ENCODE peak calls at places on chromosomes 13 and 19, in five cellular contexts. Q, E, H, J and V are unnamed samples.

GRCh38 chr13:71408416-71408815 is 458.6 kb downstream of the DACH1 start:
- DNase-seq in H (no peak), J (no peak), E (no peak), Q (no peak), V (no peak)

GRCh38 chr13:25153736-25154135 is 18.4 kb downstream of the AMER2 start:
- DNase-seq in H (no peak), Q (no peak), J (no peak), E (no peak), V (no peak)

GRCh38 chr13:33026489-33027152 is 10.4 kb downstream of the KL start:
- DNase-seq in E (no peak), H (no peak), Q (no peak), J (no peak), V (no peak)

GRCh38 chr13:83881917-83882625 is at the start of gene SLITRK1:
- DNase-seq in J (peak), Q (peak), E (peak), H (peak), V (peak)

GRCh38 chr19:18765224-18765623 is 25.9 kb downstream of the COMP start:
- DNase-seq in J (no peak), E (no peak), H (no peak), Q (no peak), V (no peak)

GRCh38 chr13:64074989-64075474 is 2659.4 kb upstream of the PCDH20 start:
- DNase-seq in J (no peak), E (no peak), Q (no peak), H (no peak), V (no peak)

GRCh38 chr13:106471957-106472543 is 63.4 kb downstream of the EFNB2 start:
- DNase-seq in H (peak), E (peak), J (peak), Q (peak), V (peak)

GRCh38 chr19:35365303-35365702 is 5.6 kb upstream of the GPR42 start:
- DNase-seq in H (no peak), Q (no peak), J (no peak), E (no peak), V (no peak)

GRCh38 chr13:41054212-41054877 is 7.0 kb upstream of the WBP4 start:
- DNase-seq in H (peak), J (peak), E (peak), Q (peak), V (peak)

GRCh38 chr13:81872581-81872980 is 1531.7 kb upstream of the SPRY2 start:
- DNase-seq in H (peak), J (no peak), E (no peak), Q (no peak), V (no peak)
- TF ChIP-seq CTCF in H (peak), J (no peak), E (no peak), Q (no peak), V (no peak)

GRCh38 chr13:93118081-93118615 is 108.5 kb upstream of the GPC6 start:
- DNase-seq in E (no peak), Q (no peak), J (no peak), H (no peak), V (no peak)

DNA sequence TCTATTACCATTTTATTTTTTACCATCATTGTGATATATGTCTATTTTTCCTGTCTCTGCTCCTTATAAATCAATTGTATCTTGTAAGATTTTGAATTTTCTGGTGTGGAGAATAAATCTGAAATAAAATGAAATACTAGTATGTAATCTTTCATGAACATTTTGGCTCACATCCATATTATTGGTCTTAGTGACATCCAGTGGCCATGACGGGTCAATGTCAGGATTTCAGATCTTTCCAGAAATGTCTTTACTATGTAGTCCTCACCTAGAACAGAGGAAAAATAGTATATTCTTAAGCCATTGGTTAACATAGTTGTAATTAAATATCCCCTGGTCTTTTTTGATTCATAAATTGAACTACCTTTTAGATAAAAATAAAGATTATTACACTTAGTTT is 109.8 kb upstream of the GPC6 start:
- DNase-seq in H (no peak), J (peak), Q (no peak), E (no peak), V (no peak)
- TF ChIP-seq CTCF in H (no peak), J (no peak), Q (no peak), E (no peak), V (no peak)

GRCh38 chr19:15633122-15633521 is 7.6 kb upstream of the CYP4F3 start:
- DNase-seq in H (no peak), Q (no peak), E (no peak), J (no peak), V (no peak)

GRCh38 chr19:15634105-15634504 is 6.6 kb upstream of the CYP4F3 start:
- DNase-seq in H (no peak), J (no peak), Q (no peak), E (no peak), V (no peak)

GRCh38 chr19:15629003-15629880 is 11.5 kb upstream of the CYP4F3 start:
- DNase-seq in H (peak), J (peak), E (peak), Q (peak), V (peak)

GRCh38 chr19:15635016-15635805 is 5.5 kb upstream of the CYP4F3 start:
- DNase-seq in J (no peak), E (no peak), Q (no peak), H (no peak), V (no peak)

DNA sequence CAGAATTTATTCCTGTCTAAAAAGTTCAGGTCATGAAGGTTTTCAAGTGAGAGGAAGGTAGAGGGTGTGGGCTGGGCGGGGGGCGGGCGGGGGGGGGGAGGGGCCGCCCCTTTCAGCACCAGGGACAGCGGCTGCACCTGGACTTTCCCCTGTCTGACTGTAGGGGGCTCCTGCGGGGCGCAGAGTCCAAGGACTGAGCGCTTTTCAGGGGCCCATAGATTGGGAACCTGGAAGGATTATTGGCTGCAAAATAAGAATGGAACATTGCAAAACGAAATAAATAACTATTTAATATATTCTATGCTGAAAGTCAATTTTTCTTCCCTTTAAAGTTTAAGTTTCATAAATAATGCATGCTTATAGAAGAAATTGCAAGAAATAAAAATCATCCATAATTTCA is 8.9 kb upstream of the CYP4F3 start:
- DNase-seq in H (no peak), Q (no peak), J (no peak), E (peak), V (no peak)
- TF ChIP-seq CTCF in H (peak), Q (peak), J (no peak), E (peak), V (peak)

DNA sequence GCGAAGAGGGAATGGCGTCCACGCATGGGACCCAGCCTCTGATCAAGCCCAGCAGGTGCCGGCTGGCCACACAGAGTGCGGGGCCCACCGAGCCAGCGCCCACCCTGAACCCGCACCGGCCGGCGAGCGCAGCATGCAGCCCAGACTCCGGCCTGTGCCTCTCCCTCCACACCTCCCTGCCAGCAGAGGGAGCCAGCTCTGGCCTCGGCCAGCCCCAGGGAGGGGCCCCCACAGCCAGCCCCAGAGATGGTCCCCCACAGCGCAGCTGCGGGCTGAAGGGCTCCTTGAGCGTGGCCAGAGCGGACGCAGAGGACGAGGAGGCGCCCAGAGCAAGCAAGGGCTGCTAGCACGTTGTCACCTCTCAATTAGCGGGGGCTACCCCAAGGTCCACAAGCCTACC is 904.5 kb downstream of the SLITRK6 start:
- DNase-seq in E (no peak), J (no peak), Q (no peak), H (no peak), V (no peak)
- TF ChIP-seq CTCF in E (no peak), J (no peak), Q (no peak), H (no peak), V (peak)

DNA sequence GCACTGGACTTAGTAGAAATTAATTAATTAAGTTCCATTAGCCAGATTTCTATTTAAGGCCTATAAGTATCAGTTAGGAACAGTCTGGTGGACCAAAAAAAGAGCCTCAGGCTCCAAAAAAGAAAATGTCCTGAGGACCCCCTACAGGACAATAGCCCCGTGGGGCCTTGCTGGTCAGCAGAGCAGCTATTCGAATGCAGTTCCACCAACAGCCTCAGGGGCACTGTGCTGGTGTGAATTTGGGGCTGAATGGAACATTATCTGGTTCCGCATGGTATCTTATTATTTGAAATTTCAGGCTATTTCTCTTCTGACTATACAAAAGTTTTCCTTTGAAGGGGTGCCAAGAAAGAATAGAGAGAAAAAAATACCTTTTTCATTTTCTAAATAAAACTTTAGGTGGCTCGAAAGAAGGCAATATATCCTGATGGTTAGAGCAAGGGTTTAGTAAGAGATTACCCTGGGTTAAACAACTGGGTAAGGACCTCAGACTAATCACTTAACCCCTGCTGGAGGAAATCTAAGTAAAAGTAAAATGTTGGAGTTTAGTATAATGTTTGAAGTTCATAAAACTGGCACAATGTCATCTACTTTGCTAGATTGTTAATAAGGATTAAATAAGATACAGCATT is 147.2 kb downstream of the MIPEP start:
- DNase-seq in E (no peak), Q (no peak), H (no peak), J (no peak), V (no peak)
- TF ChIP-seq CTCF in E (peak), Q (peak), H (peak), J (no peak), V (peak)

GRCh38 chr19:1040476-1041271 is 767 bp downstream of the ABCA7 start:
- DNase-seq in Q (peak), J (peak), H (peak), E (peak), V (peak)
- TF ChIP-seq CTCF in Q (no peak), J (no peak), H (no peak), E (no peak), V (no peak)

DNA sequence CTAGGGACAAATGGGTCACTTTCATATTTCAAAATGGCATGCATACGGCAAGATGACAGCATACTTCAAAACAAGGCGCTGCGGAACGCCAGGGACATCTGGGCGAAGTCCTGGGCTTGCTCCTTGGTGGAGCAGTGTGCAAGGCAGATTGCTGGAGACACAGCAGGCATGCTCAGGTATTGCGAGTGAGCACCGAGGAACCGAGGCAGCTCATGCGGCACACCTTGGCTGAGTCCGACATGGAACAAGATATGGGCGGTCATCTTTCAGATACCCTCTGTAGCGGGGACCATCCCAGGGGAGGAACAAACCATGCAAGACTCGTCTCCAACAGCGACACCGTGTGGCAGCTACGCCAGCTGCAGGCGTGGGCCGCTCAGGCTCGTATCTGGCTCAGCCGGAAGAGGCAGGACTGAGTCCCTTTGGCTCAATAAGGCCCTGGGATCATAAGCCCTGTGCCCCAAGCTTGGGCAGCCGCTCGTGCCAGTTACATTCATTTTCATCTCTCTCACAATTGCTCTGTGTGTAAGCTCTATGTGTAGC is 112.4 kb downstream of the NUFIP1 start:
- DNase-seq in J (no peak), Q (no peak), H (no peak), E (no peak), V (no peak)
- TF ChIP-seq CTCF in J (peak), Q (peak), H (peak), E (peak), V (peak)

GRCh38 chr13:49437705-49438104 is 6.2 kb downstream of the CAB39L start:
- DNase-seq in E (no peak), H (no peak), Q (no peak), J (no peak), V (no peak)

GRCh38 chr13:49439609-49440008 is 4.3 kb downstream of the CAB39L start:
- DNase-seq in J (no peak), Q (no peak), H (no peak), E (no peak), V (no peak)

GRCh38 chr13:49435992-49436391 is 7.9 kb downstream of the CAB39L start:
- DNase-seq in E (no peak), H (no peak), Q (peak), J (peak), V (peak)

GRCh38 chr13:49441312-49441711 is 2.6 kb downstream of the CAB39L start:
- DNase-seq in H (no peak), E (no peak), Q (no peak), J (no peak), V (no peak)

GRCh38 chr13:49436890-49437289 is 7.0 kb downstream of the CAB39L start:
- DNase-seq in E (peak), H (peak), J (peak), Q (peak), V (peak)
- TF ChIP-seq CTCF in E (peak), H (peak), J (no peak), Q (peak), V (peak)